ENCODE peak calls at places on chromosomes 1 and 21, in four cellular contexts. E is astrocyte of the spinal cord, U is transverse colon, D is heart right ventricle. V is an unnamed sample.

GRCh38 chr1:2558420-2558819 is 2.2 kb downstream of the TNFRSF14 start:
- DNase-seq in E (no peak), U (no peak), D (no peak), V (no peak)

GRCh38 chr1:77831976-77832695 is 52.7 kb downstream of the MIGA1 start:
- DNase-seq in E (peak), U (no peak), D (no peak), V (peak)

GRCh38 chr1:203268901-203269653 is 36.2 kb upstream of the BTG2 start:
- DNase-seq in E (peak), U (no peak), D (no peak), V (peak)

GRCh38 chr21:42062543-42063022 is 8.5 kb upstream of the UMODL1 start:
- DNase-seq in E (no peak), U (peak), D (no peak), V (no peak)

GRCh38 chr1:189158155-189158554 is 1319.5 kb downstream of the BRINP3 start:
- DNase-seq in E (no peak), U (no peak), D (no peak), V (no peak)

GRCh38 chr1:23453455-23454000 is 29.0 kb upstream of the TCEA3 start:
- DNase-seq in E (no peak), U (no peak), D (no peak), V (no peak)

GRCh38 chr1:70455291-70455690 is 44.2 kb downstream of the CTH start:
- DNase-seq in E (no peak), U (no peak), D (no peak), V (no peak)

GRCh38 chr1:97077221-97077620 is 355.6 kb downstream of the PTBP2 start:
- DNase-seq in E (no peak), U (no peak), D (no peak), V (no peak)

GRCh38 chr1:167776151-167776550 is 54.4 kb downstream of the MPZL1 start:
- DNase-seq in E (peak), U (no peak), D (no peak), V (peak)

GRCh38 chr1:203516906-203517305 is 23.0 kb downstream of the OPTC start:
- DNase-seq in E (no peak), U (no peak), D (no peak), V (no peak)

GRCh38 chr1:150479370-150479769 is 7.8 kb upstream of the TARS2 start:
- DNase-seq in E (no peak), U (no peak), D (no peak), V (no peak)

GRCh38 chr21:45013271-45013841 is 61.0 kb upstream of the ADARB1 start:
- DNase-seq in E (no peak), U (no peak), D (no peak), V (no peak)

GRCh38 chr1:36323636-36324321 is at the start of gene EVA1B:
- DNase-seq in E (peak), U (peak), D (peak), V (peak)

GRCh38 chr1:226687476-226687875 is 51.6 kb downstream of the ITPKB start:
- DNase-seq in E (no peak), U (no peak), D (no peak), V (no peak)

GRCh38 chr1:17545354-17545753 is 5.9 kb downstream of the ARHGEF10L start:
- DNase-seq in E (peak), U (no peak), D (no peak), V (peak)

GRCh38 chr1:17551755-17552234 is 12.3 kb downstream of the ARHGEF10L start:
- DNase-seq in E (peak), U (no peak), D (no peak), V (peak)

GRCh38 chr1:17550684-17551584 is 11.4 kb downstream of the ARHGEF10L start:
- DNase-seq in E (no peak), U (no peak), D (no peak), V (no peak)

GRCh38 chr1:17547271-17547670 is 7.8 kb downstream of the ARHGEF10L start:
- DNase-seq in E (no peak), U (no peak), D (no peak), V (no peak)

GRCh38 chr1:17549384-17549783 is 9.9 kb downstream of the ARHGEF10L start:
- DNase-seq in E (no peak), U (no peak), D (no peak), V (no peak)
- TF ChIP-seq CTCF in E (no peak), U (no peak), D (no peak), V (no peak)

DNA sequence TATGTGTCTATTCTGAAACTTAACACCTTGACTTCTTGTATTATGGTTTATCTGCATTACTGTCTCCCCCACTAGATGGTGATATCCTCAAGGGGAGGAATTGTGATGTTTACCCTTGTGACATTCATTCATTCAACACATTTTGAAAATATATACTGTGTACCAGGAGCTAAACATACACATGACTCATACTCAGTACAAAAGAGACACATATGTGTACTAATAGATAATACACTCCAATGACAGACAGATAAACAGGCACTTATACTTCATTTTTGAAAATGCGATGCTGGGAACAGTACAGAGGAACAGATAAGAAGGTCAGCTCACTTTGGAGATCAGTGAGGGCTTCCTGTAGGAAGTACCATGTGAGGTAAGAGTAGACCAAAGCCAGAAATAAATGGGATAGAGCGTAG is 8.9 kb upstream of the RAB3GAP2 start:
- DNase-seq in E (no peak), U (no peak), D (no peak), V (peak)
- TF ChIP-seq CTCF in E (peak), U (peak), D (peak), V (peak)

GRCh38 chr1:177185209-177185608 is 14.5 kb downstream of the BRINP2 start:
- DNase-seq in E (no peak), U (no peak), D (no peak), V (peak)
- TF ChIP-seq CTCF in E (peak), U (peak), D (peak), V (peak)

DNA sequence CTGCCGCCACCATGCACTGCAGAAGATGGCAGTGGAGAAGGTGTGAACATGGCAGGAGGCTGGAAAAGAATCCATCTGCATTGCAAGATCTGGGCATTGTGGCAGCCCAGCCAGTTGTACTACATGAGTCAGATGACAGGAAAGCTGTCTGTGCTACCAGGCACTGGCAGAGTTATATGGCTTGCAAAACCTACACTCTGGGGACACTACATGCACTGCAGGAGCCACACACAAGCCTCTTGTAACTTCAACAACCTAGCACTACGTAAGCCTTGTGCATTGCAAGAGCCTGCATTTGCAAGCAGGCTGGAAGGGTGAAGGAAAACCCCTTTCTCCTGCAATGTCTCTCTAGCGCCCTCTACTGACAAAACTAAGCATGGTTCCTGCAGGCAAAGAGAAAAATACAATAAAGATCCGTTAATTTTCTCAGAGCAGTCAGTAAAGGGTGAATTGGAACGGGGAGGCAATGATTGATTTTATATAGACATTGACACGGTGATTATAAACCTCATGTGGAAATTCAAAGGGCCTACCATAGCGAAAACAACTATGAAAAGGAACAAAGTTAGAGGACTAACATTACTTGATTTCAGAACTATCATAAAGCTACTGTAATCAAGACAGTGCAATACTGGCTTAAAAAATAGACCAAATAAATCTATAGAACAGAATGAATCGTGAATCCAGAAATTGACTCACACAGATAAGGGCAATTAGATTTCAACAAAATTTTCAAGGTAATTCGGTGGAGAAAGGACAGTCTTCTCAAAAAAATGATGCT is 26.2 kb upstream of the DYNLT5 start:
- DNase-seq in E (peak), U (peak), D (no peak), V (peak)
- TF ChIP-seq CTCF in E (peak), U (peak), D (peak), V (peak)

GRCh38 chr1:173580081-173580480 is 22.8 kb downstream of the SLC9C2 start:
- DNase-seq in E (no peak), U (no peak), D (no peak), V (no peak)
- TF ChIP-seq CTCF in E (no peak), U (no peak), D (no peak), V (no peak)

GRCh38 chr1:230797376-230798186 is 50.4 kb downstream of the CAPN9 start:
- DNase-seq in E (peak), U (peak), D (peak), V (peak)
- TF ChIP-seq CTCF in E (peak), U (peak), D (peak), V (peak)

V was measured in HFFc6.